ENCODE peak calls at places on chromosomes 5 and 9, in six cellular contexts. W is NCI-H1417, A is GM04503, F is GM20000, M is colonic mucosa, D is NCI-H446. U is an unnamed sample.

GRCh38 chr5:179307931-179308471 is 37.3 kb downstream of the ADAMTS2 start:
- DNase-seq in F (no peak), D (no peak), A (no peak), W (no peak), M (no peak), U (no peak)

GRCh38 chr9:19154135-19154612 is 26.9 kb upstream of the PLIN2 start:
- DNase-seq in A (no peak), W (no peak), D (no peak), M (no peak), F (no peak), U (no peak)

GRCh38 chr9:76394896-76395244 is 644 bp upstream of the RFK start:
- DNase-seq in W (peak), A (no peak), D (no peak), M (peak), F (peak), U (no peak)

GRCh38 chr9:21789541-21790037 is 12.8 kb upstream of the MTAP start:
- DNase-seq in W (peak), F (peak), D (peak), M (peak), A (peak), U (peak)

GRCh38 chr9:4327504-4328191 is 27.8 kb upstream of the GLIS3 start:
- DNase-seq in W (no peak), F (no peak), A (no peak), D (no peak), M (no peak), U (no peak)

GRCh38 chr9:38228331-38229122 is 159.5 kb upstream of the SHB start:
- DNase-seq in F (no peak), D (peak), A (no peak), W (peak), M (no peak), U (no peak)

GRCh38 chr9:105425817-105426433 is 21.9 kb upstream of the FSD1L start:
- DNase-seq in D (no peak), F (no peak), A (no peak), M (no peak), W (no peak), U (peak)

GRCh38 chr5:73067213-73067612 is 53.2 kb upstream of the TMEM171 start:
- DNase-seq in D (no peak), M (no peak), F (no peak), A (no peak), W (no peak), U (no peak)

GRCh38 chr5:42836070-42836769 is 24.5 kb upstream of the SELENOP start:
- DNase-seq in W (no peak), F (no peak), M (no peak), D (no peak), A (no peak), U (no peak)

GRCh38 chr9:106964329-106964728 is 101.4 kb downstream of the ZNF462 start:
- DNase-seq in F (no peak), D (no peak), A (no peak), W (no peak), M (no peak), U (no peak)

GRCh38 chr5:65481635-65482271 is at the start of gene ADAMTS6:
- DNase-seq in A (peak), M (peak), F (peak), W (peak), D (peak), U (peak)

GRCh38 chr9:18826248-18826647 is 206.8 kb downstream of the SAXO1 start:
- DNase-seq in W (peak), F (no peak), A (no peak), D (no peak), M (no peak), U (no peak)

GRCh38 chr9:33835625-33836260 is 18.8 kb downstream of the UBE2R2 start:
- DNase-seq in F (no peak), A (no peak), M (no peak), W (no peak), D (no peak), U (no peak)

GRCh38 chr5:69007086-69007672 is 86.6 kb upstream of the SLC30A5 start:
- DNase-seq in W (no peak), M (no peak), A (no peak), D (no peak), F (no peak), U (peak)

GRCh38 chr9:4678679-4679267 is 596 bp upstream of the CDC37L1 start:
- DNase-seq in W (peak), M (no peak), A (no peak), D (no peak), F (no peak), U (peak)

GRCh38 chr5:161857358-161857757 is 9.4 kb downstream of the GABRA1 start:
- DNase-seq in A (no peak), W (no peak), F (no peak), D (no peak), M (no peak), U (no peak)